ENCODE peak calls at places on chromosomes 16 and 17, in five cellular contexts. C is Calu3, A is mesothelial cell of epicardium, M is HCT116, S is A673. K is an unnamed sample.

GRCh38 chr16:69544099-69544498 is 21.7 kb upstream of the NFAT5 start:
- DNase-seq in C (no peak), A (no peak), M (no peak), S (no peak), K (no peak)

GRCh38 chr16:70653406-70653805 is 7.0 kb downstream of the IL34 start:
- DNase-seq in C (no peak), A (no peak), M (no peak), S (no peak), K (no peak)

GRCh38 chr16:2473999-2474876 is 689 bp upstream of the TBC1D24 start:
- DNase-seq in C (peak), A (no peak), M (no peak), S (peak), K (no peak)

GRCh38 chr17:39094607-39095308 is 56.7 kb downstream of the PLXDC1 start:
- DNase-seq in C (no peak), A (no peak), M (no peak), S (no peak), K (no peak)

GRCh38 chr17:63477471-63478440 is 895 bp downstream of the ACE start:
- DNase-seq in C (peak), A (no peak), M (no peak), S (peak), K (no peak)

GRCh38 chr16:4360538-4361021 is 9.5 kb upstream of the PAM16 start:
- DNase-seq in C (no peak), A (no peak), M (no peak), S (peak), K (no peak)

GRCh38 chr16:35714665-35715064 is 2255.3 kb downstream of the TP53TG3F start:
- DNase-seq in C (no peak), A (no peak), M (no peak), S (no peak), K (no peak)

GRCh38 chr17:75102385-75102821 is 7.4 kb upstream of the ARMC7 start:
- DNase-seq in C (no peak), A (no peak), M (no peak), S (no peak), K (no peak)

GRCh38 chr16:10981697-10982216 is 37.4 kb downstream of the CLEC16A start:
- DNase-seq in C (peak), A (no peak), M (peak), S (peak), K (no peak)

GRCh38 chr17:51365090-51365489 is 104.7 kb downstream of the UTP18 start:
- DNase-seq in C (no peak), A (no peak), M (no peak), S (no peak), K (no peak)

GRCh38 chr16:16917201-16917600 is 538.3 kb downstream of the NPIPA7 start:
- DNase-seq in C (no peak), A (no peak), M (no peak), S (no peak), K (no peak)

GRCh38 chr17:76598004-76598439 is 12.4 kb upstream of the ST6GALNAC2 start:
- DNase-seq in C (no peak), A (no peak), M (no peak), S (no peak), K (no peak)

GRCh38 chr17:5942687-5943086 is 127.5 kb upstream of the WSCD1 start:
- DNase-seq in C (no peak), A (no peak), M (no peak), S (no peak), K (no peak)

GRCh38 chr17:19338031-19338990 is 24.2 kb downstream of the B9D1 start:
- DNase-seq in C (peak), A (no peak), M (no peak), S (no peak), K (no peak)

GRCh38 chr17:6506679-6507231 is 49.6 kb downstream of the PITPNM3 start:
- DNase-seq in C (peak), A (no peak), M (peak), S (no peak), K (no peak)

GRCh38 chr16:5302372-5303114 is 204.9 kb upstream of the EEF2KMT start:
- DNase-seq in C (no peak), A (no peak), M (no peak), S (no peak), K (no peak)

GRCh38 chr16:22898131-22898530 is 84.2 kb downstream of the HS3ST2 start:
- DNase-seq in C (no peak), A (no peak), M (no peak), S (no peak), K (no peak)

GRCh38 chr17:44820631-44821196 is 9.4 kb downstream of the GJC1 start:
- DNase-seq in C (peak), A (no peak), M (peak), S (peak), K (no peak)

GRCh38 chr17:73349138-73349537 is 37.3 kb upstream of the CDC42EP4 start:
- DNase-seq in C (no peak), A (no peak), M (no peak), S (no peak), K (no peak)

GRCh38 chr17:65220732-65221131 is 83.6 kb downstream of the RGS9 start:
- DNase-seq in C (no peak), A (no peak), M (peak), S (no peak), K (no peak)

GRCh38 chr17:27760069-27760885 is 40.1 kb downstream of the NOS2 start:
- DNase-seq in C (peak), A (no peak), M (peak), S (peak), K (peak)

GRCh38 chr16:81770008-81770407 is 9.1 kb upstream of the PLCG2 start:
- DNase-seq in C (no peak), A (no peak), M (no peak), S (no peak), K (no peak)

GRCh38 chr17:12730931-12731521 is 58.3 kb upstream of the ARHGAP44 start:
- DNase-seq in C (peak), A (no peak), M (peak), S (no peak), K (no peak)

GRCh38 chr16:24834459-24835335 is 11.1 kb upstream of the SLC5A11 start:
- DNase-seq in C (peak), A (no peak), M (peak), S (peak), K (no peak)

GRCh38 chr17:62910277-62910676 is 55.8 kb upstream of the TANC2 start:
- DNase-seq in C (no peak), A (no peak), M (no peak), S (no peak), K (no peak)

GRCh38 chr16:89949756-89950155 is 1.2 kb downstream of the DEF8 start:
- DNase-seq in C (no peak), A (no peak), M (no peak), S (no peak), K (no peak)

GRCh38 chr17:74176546-74177001 is 26.9 kb upstream of the RPL38 start:
- DNase-seq in C (peak), A (no peak), M (peak), S (peak), K (no peak)

GRCh38 chr17:61011269-61011668 is 333.6 kb downstream of the BCAS3 start:
- DNase-seq in C (no peak), A (no peak), M (no peak), S (no peak), K (no peak)

GRCh38 chr16:4257646-4258556 is 14.9 kb downstream of the TFAP4 start:
- DNase-seq in C (no peak), A (no peak), M (no peak), S (no peak), K (no peak)

GRCh38 chr16:56793504-56793903 is 63.6 kb downstream of the NUP93 start:
- DNase-seq in C (no peak), A (no peak), M (no peak), S (no peak), K (no peak)

GRCh38 chr17:2718150-2718938 is 6.8 kb upstream of the CLUH start:
- DNase-seq in C (no peak), A (no peak), M (no peak), S (no peak), K (no peak)

GRCh38 chr16:88077328-88078108 is 126.3 kb downstream of the BANP start:
- DNase-seq in C (no peak), A (peak), M (no peak), S (no peak), K (no peak)

GRCh38 chr17:43667506-43668438 is 6.0 kb upstream of the MEOX1 start:
- DNase-seq in C (peak), A (no peak), M (no peak), S (no peak), K (no peak)

GRCh38 chr17:2707721-2708584 is 3.6 kb downstream of the CLUH start:
- DNase-seq in C (peak), A (no peak), M (no peak), S (no peak), K (no peak)

GRCh38 chr16:87562201-87562600 is 40.1 kb upstream of the JPH3 start:
- DNase-seq in C (no peak), A (no peak), M (no peak), S (no peak), K (no peak)

GRCh38 chr16:72049110-72049509 is 5.2 kb upstream of the HP start:
- DNase-seq in C (no peak), A (no peak), M (no peak), S (no peak), K (no peak)

GRCh38 chr17:62134397-62134796 is 69.3 kb upstream of the MED13 start:
- DNase-seq in C (no peak), A (no peak), M (no peak), S (no peak), K (no peak)

DNA sequence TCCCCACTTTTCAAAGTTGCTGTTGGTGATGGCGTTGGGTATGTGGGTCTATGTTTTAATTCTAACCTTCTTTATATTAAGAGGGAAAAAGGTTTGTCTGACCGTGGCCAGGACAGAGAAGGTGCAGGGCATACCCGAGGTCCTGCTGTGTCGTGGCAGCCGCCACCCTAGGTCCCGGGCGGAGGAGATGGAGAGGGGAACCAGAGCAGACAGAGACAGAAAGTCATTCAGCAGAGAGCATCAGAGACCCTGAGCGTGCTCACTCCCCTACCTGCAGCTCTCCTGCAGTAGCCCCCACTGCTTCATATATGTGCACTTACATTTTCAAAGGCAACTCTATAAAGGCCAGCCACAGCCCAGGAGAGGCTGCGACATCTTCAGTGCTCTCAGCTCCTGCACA is 327.2 kb upstream of the TNRC6C start:
- DNase-seq in C (no peak), A (no peak), M (no peak), S (no peak), K (no peak)
- TF ChIP-seq CTCF in C (no peak), A (no peak), M (no peak), S (no peak), K (no peak)

GRCh38 chr16:80084614-80085013 is 456.2 kb upstream of the DYNLRB2 start:
- DNase-seq in C (peak), A (peak), M (no peak), S (peak), K (no peak)
- TF ChIP-seq CTCF in C (peak), A (peak), M (no peak), S (peak), K (peak)

DNA sequence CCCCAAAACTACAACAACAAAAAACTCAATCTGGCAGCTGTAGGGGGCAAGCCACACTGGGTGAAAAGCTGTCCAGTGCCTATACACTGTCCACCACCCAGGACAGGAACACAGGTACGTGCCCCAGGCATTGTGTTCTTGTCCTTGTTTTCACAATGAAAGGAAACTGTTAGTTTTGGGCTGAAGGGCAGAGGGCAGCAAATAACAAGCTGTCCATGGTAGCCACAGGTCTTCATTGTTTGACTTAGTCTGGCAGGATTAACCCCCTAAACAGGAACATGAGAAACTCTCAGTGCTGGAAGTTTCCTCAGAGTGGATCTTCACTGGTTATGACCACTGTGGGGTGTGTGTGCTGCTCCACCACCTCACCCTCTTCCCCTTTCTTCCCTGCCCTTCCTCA is 224.6 kb upstream of the N4BP1 start:
- DNase-seq in C (no peak), A (no peak), M (no peak), S (no peak), K (no peak)
- TF ChIP-seq CTCF in C (no peak), A (no peak), M (no peak), S (no peak), K (no peak)

GRCh38 chr16:54540525-54541180 is 254.1 kb upstream of the IRX3 start:
- DNase-seq in C (no peak), A (no peak), M (no peak), S (no peak), K (no peak)

GRCh38 chr16:54542805-54543504 is 256.4 kb upstream of the IRX3 start:
- DNase-seq in C (no peak), A (no peak), M (no peak), S (no peak), K (no peak)

GRCh38 chr16:54533856-54534490 is 247.4 kb upstream of the IRX3 start:
- DNase-seq in C (no peak), A (no peak), M (no peak), S (no peak), K (no peak)

GRCh38 chr16:54538241-54538640 is 251.7 kb upstream of the IRX3 start:
- DNase-seq in C (no peak), A (no peak), M (no peak), S (peak), K (no peak)
- TF ChIP-seq CTCF in C (no peak), A (no peak), M (no peak), S (peak), K (no peak)

DNA sequence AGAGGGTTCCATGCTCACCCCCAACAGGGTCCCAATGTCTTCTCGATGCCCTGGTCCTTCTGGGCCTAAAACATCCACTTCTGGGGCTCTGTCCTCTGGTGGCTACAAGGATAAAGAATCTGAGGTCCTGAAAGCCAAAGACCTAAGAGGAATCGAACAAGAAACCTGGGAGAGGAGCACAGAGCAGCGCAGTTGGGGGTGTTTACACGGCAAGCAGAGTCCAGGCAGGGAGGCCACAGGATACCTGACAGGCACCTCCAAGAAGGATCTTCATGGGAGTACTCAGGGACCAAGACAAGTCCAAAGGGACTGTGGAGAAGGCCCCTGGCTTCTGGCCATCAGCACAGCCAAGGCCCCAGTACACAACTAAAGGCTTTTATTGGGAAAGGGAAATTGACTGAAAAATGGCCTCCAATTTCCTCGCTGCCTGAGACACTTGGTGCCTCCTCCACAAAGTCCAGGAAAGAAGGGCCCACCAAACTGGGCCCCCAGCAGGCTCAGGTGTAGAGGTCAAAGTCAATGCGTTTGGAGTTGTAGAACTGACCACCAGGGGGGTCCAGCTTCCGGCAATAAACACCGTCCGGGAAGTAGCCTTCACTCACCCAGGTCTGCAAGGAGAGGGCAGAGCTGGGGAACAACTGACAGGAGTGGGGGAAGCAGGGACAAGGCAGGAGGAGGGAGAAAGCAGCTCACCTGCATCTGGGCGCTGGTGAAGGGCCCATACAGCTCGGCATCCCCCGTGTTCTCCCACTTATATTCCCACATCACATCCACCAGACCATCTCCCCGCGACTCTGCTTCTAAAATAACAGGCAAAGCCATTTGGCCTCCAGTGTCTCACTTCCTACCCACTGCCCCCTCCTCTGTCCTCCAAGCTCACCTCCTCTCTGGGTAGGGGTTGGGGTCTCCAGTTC is 2.4 kb downstream of the CD2BP2 start:
- DNase-seq in C (no peak), A (no peak), M (no peak), S (no peak), K (no peak)
- TF ChIP-seq CTCF in C (no peak), A (peak), M (peak), S (no peak), K (no peak)

GRCh38 chr16:47113130-47113529 is 30.6 kb downstream of the NETO2 start:
- DNase-seq in C (no peak), A (no peak), M (no peak), S (no peak), K (no peak)

GRCh38 chr16:47109361-47109760 is 34.4 kb downstream of the NETO2 start:
- DNase-seq in C (no peak), A (no peak), M (no peak), S (no peak), K (no peak)

DNA sequence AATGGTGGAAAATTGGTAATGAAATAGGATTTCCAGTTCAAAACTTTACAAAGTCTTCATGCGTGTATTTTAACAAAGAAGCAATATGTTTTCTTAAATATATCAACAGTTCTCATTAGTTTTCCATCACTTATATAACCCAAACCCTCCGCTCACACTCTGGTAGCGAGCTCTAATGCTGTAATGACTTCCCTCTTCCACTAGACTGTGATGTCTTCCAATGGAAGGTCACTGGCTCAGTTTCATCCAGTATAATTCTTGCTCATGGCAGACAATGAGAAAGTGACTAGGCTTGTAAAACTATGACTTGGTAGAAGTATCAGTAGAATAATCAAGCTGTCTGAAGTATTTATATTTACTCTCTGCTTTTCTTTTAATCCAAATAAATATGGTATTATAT is 32.8 kb downstream of the NETO2 start:
- DNase-seq in C (no peak), A (no peak), M (no peak), S (no peak), K (no peak)
- TF ChIP-seq CTCF in C (peak), A (no peak), M (peak), S (no peak), K (no peak)

DNA sequence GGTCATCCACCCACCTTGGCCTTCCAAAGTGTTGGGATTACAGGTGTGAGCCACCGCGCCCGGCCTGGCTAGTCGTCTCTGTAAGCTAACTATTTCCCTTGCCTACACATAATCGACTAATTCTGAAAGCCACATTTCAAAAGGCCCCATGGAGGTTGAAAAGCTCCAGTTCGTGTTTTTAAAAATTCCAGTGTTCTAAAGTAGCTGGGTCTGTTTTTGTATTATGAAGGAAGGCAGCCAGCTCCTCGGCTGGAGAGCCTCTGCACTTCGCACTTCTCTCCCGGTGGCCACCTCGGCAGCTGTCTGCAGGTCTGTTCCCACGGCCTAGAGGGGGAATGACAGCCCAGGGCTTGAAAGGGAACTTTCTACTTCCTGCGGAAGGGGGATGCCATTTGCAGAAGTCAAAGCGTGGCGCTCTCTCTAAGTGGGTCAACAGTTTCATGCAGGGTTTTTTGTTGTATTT is 16.9 kb downstream of the HASPIN start:
- DNase-seq in C (no peak), A (no peak), M (no peak), S (no peak), K (no peak)
- TF ChIP-seq CTCF in C (no peak), A (no peak), M (no peak), S (no peak), K (no peak)

GRCh38 chr17:22512506-22512905 is 820.2 kb downstream of the KCNJ18 start:
- DNase-seq in C (no peak), A (no peak), M (no peak), S (no peak), K (no peak)

GRCh38 chr17:22512997-22513538 is 820.7 kb downstream of the KCNJ18 start:
- DNase-seq in C (no peak), A (no peak), M (no peak), S (no peak), K (no peak)

GRCh38 chr17:22512057-22512456 is 819.7 kb downstream of the KCNJ18 start:
- DNase-seq in C (no peak), A (no peak), M (no peak), S (no peak), K (no peak)

GRCh38 chr17:22511431-22511830 is 819.1 kb downstream of the KCNJ18 start:
- DNase-seq in C (no peak), A (no peak), M (no peak), S (no peak), K (no peak)

DNA sequence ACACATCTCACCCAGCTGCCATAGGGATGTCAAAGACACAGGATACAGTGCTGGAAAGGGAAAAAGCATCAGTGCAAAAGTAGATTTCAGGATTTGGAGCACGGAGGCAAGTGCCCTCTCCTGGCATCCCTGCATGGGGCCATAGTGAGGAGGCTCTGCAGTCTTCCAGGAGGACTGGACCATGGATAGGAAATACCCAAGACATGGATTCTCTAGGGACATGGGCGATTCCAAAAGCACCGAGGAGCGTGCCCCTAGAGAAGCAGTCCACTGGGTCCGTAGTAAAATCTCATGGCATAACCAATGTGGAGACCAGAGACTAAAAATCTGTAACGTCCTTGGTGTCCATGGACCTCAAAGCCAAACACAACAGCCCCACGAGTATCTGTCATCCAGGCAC is 818.2 kb downstream of the KCNJ18 start:
- DNase-seq in C (no peak), A (no peak), M (no peak), S (no peak), K (no peak)
- TF ChIP-seq CTCF in C (no peak), A (no peak), M (no peak), S (no peak), K (no peak)

K was measured in omental fat pad.